ENCODE peak calls at places on chromosomes 4 and X, in ten cellular contexts. S, C, W, X, V, U, P, N, O and F are unnamed samples.

GRCh38 chrX:136768469-136769084 is 12.2 kb downstream of the ARHGEF6 start:
- DNase-seq in S (no peak), C (peak), W (peak), X (peak), V (peak), U (peak), P (peak), N (peak), O (peak), F (peak)

GRCh38 chrX:136170109-136170800 is 22.9 kb downstream of the FHL1 start:
- DNase-seq in S (no peak), C (peak), W (peak), X (no peak), V (peak), U (no peak), P (no peak), N (no peak), O (no peak), F (no peak)

GRCh38 chrX:107829880-107830279 is 4.2 kb downstream of the MID2 start:
- DNase-seq in S (no peak), C (no peak), W (no peak), X (no peak), V (no peak), U (no peak), P (no peak), N (no peak), O (no peak), F (no peak)

GRCh38 chrX:95919605-95920004 is 765.0 kb upstream of the DIAPH2 start:
- DNase-seq in S (no peak), C (no peak), W (no peak), X (no peak), V (no peak), U (no peak), P (peak), N (no peak), O (no peak), F (no peak)

GRCh38 chr4:3363411-3364141 is 70.8 kb downstream of the RGS12 start:
- DNase-seq in S (no peak), C (no peak), W (no peak), X (no peak), V (no peak), U (no peak), P (no peak), N (no peak), O (no peak), F (no peak)

GRCh38 chr4:183962413-183962812 is 57.3 kb downstream of the STOX2 start:
- DNase-seq in S (no peak), C (no peak), W (no peak), X (no peak), V (no peak), U (no peak), P (no peak), N (no peak), O (no peak), F (no peak)

GRCh38 chr4:826508-827208 is 729 bp upstream of the CPLX1 start:
- DNase-seq in S (no peak), C (no peak), W (no peak), X (peak), V (peak), U (no peak), P (no peak), N (no peak), O (no peak), F (no peak)

GRCh38 chr4:11134705-11135104 is 294.0 kb downstream of the HS3ST1 start:
- DNase-seq in S (no peak), C (no peak), W (no peak), X (no peak), V (no peak), U (no peak), P (no peak), N (no peak), O (no peak), F (no peak)

GRCh38 chr4:79466621-79467020 is 58.6 kb upstream of the GK2 start:
- DNase-seq in S (no peak), C (no peak), W (no peak), X (no peak), V (no peak), U (no peak), P (no peak), N (no peak), O (no peak), F (no peak)

GRCh38 chr4:146450524-146450923 is 71.2 kb downstream of the SLC10A7 start:
- DNase-seq in S (no peak), C (no peak), W (no peak), X (no peak), V (peak), U (peak), P (no peak), N (no peak), O (no peak), F (peak)

GRCh38 chrX:17007134-17007768 is 60.8 kb downstream of the REPS2 start:
- DNase-seq in S (no peak), C (peak), W (no peak), X (peak), V (peak), U (peak), P (no peak), N (no peak), O (no peak), F (peak)

GRCh38 chrX:151852294-151852693 is 60.4 kb upstream of the MAGEA4 start:
- DNase-seq in S (no peak), C (no peak), W (no peak), X (no peak), V (no peak), U (no peak), P (no peak), N (no peak), O (no peak), F (peak)

GRCh38 chr4:7074423-7074822 is 6.6 kb upstream of the GRPEL1 start:
- DNase-seq in S (no peak), C (no peak), W (no peak), X (no peak), V (no peak), U (no peak), P (no peak), N (no peak), O (no peak), F (no peak)

DNA sequence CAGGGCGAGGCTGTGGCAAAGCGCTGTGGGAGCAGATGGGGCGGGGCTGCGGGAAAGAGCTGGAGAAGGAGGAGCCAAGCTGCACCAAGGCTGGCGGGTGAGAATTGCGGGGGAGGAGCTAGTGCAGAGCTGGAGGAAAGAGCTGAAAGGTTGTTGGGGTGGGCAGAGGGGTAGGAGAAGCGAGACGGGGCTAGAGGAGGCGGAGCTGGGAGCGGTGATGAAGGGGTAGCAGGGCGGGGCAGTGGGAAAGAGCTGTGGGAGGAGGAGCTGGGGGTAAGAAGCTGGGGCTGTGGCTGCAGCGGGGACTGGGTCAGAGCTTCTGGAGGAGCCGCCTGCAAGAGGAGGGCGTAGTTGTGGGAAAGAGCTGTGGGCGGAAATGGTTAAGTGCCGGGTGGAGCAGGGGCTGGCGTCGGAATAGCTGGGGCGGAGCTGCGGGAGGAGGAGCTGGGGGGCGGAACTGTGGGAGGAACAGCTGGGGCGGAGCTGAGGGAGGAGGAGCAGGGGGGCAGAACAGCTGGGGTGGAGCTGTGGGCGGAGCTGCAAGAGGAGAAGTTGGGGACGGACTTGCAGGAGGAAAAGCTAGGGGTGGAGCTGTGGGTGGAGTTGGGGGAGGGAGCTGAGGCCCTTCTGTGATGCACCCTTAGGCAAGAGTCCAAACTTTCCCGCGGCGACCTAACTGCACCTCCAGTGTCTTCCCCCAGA is 1.9 kb upstream of the EOLA2 start:
- DNase-seq in S (peak), C (peak), W (peak), X (peak), V (peak), U (peak), P (peak), N (peak), O (peak), F (peak)
- TF ChIP-seq CTCF in S (peak), C (peak), W (peak), X (peak), V (peak), U (no peak), P (peak), N (no peak), O (peak), F (peak)

DNA sequence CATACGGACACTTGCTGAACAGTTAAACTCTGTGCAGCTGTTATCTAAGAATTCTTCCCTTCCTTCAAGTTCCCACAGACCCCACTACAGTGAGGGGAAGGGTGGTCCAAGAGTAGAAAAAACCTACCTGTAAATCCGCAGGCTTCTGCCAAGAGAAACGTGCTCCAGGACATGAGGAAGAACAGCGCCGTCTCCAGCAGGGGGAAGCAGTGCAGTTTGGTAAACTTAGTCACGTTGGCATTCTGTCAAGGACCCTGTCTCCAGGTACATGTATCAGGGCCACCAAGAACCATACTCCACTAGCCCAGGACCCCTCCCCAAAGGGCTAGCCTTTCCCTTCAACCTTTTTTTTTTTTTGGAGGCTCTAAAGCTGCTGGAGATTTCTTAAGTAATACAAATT is 79.9 kb downstream of the CHST7 start:
- DNase-seq in S (no peak), C (no peak), W (no peak), X (peak), V (peak), U (no peak), P (no peak), N (no peak), O (no peak), F (no peak)
- TF ChIP-seq CTCF in S (peak), C (no peak), W (peak), X (peak), V (peak), U (peak), P (peak), N (no peak), O (peak), F (no peak)

DNA sequence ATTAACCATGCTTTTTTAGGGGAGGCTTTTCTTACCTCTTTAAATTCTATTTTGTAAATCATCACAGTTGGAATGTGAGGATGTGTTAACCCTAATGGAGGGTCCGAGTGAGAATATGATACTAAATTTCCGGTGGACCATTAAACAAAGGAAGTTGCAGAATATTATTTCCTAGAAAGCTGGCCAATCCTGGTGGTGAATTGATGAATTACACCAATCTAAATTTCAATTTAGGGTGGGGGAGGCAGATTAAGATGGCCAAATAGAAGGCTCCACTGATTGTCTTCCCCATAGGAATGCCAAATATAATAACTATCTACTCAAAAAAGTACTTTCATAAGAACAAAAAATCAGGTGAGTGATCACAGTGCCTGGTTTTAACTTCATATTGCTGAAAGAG is 1045.6 kb downstream of the GLUD2 start:
- DNase-seq in S (no peak), C (no peak), W (no peak), X (no peak), V (no peak), U (no peak), P (no peak), N (no peak), O (no peak), F (no peak)
- TF ChIP-seq CTCF in S (no peak), C (no peak), W (no peak), X (peak), V (peak), U (no peak), P (peak), N (no peak), O (no peak), F (no peak)

GRCh38 chr4:35459045-35459444 is 785.3 kb downstream of the ARAP2 start:
- DNase-seq in S (no peak), C (no peak), W (no peak), X (no peak), V (no peak), U (no peak), P (no peak), N (no peak), O (no peak), F (no peak)

GRCh38 chr4:35463251-35463952 is 780.9 kb downstream of the ARAP2 start:
- DNase-seq in S (no peak), C (no peak), W (no peak), X (peak), V (no peak), U (no peak), P (no peak), N (no peak), O (no peak), F (no peak)

GRCh38 chr4:35465096-35465495 is 779.2 kb downstream of the ARAP2 start:
- DNase-seq in S (no peak), C (no peak), W (no peak), X (no peak), V (no peak), U (no peak), P (peak), N (no peak), O (no peak), F (no peak)

GRCh38 chr4:35461931-35462659 is 782.2 kb downstream of the ARAP2 start:
- DNase-seq in S (no peak), C (no peak), W (no peak), X (peak), V (no peak), U (no peak), P (no peak), N (no peak), O (no peak), F (no peak)
- TF ChIP-seq CTCF in S (no peak), C (no peak), W (no peak), X (peak), V (no peak), U (no peak), P (no peak), N (no peak), O (no peak), F (no peak)

GRCh38 chr4:140743194-140743931 is 12.8 kb downstream of the TBC1D9 start:
- DNase-seq in S (no peak), C (no peak), W (peak), X (no peak), V (peak), U (peak), P (no peak), N (no peak), O (no peak), F (peak)
- TF ChIP-seq CTCF in S (peak), C (no peak), W (no peak), X (peak), V (peak), U (peak), P (peak), N (no peak), O (peak), F (peak)